ENCODE peak calls at places on chromosomes 3 and 15, in six cellular contexts. I is foreskin fibroblast, Y is endodermal cell, N is stomach, A is AG04450, F is fibroblast of villous mesenchyme. Z is an unnamed sample.

GRCh38 chr3:134711284-134711683 is 60.5 kb upstream of the KY start:
- DNase-seq in I (no peak), Y (no peak), N (no peak), A (no peak), F (no peak), Z (peak; percentile 30)

GRCh38 chr3:40923130-40923529 is 276.2 kb upstream of the CTNNB1 start:
- DNase-seq in I (no peak), Y (no peak), N (no peak), A (no peak), F (no peak), Z (no peak)

GRCh38 chr3:59247402-59247841 is 197.6 kb upstream of the CFAP20DC start:
- DNase-seq in I (no peak), Y (no peak), N (peak; percentile 36), A (no peak), F (peak; percentile 14), Z (no peak)

GRCh38 chr15:31468911-31469800 is 142.5 kb downstream of the KLF13 start:
- DNase-seq in I (no peak), Y (peak; percentile 28), N (no peak), A (no peak), F (no peak), Z (no peak)

GRCh38 chr15:38195191-38195901 is 57.3 kb upstream of the SPRED1 start:
- DNase-seq in I (peak; percentile 69), Y (no peak), N (no peak), A (no peak), F (no peak), Z (peak; percentile 45)

GRCh38 chr15:89814112-89814742 is 425 bp downstream of the ANPEP start:
- DNase-seq in I (no peak), Y (no peak), N (peak; percentile 31), A (no peak), F (no peak), Z (no peak)

GRCh38 chr3:14153663-14154062 is 24.7 kb downstream of the XPC start:
- DNase-seq in I (no peak), Y (peak; percentile 39), N (no peak), A (no peak), F (no peak), Z (no peak)

GRCh38 chr3:42504334-42505202 is 2.1 kb downstream of the VIPR1 start:
- DNase-seq in I (no peak), Y (peak; percentile 44), N (peak; percentile 17), A (no peak), F (no peak), Z (no peak)

GRCh38 chr3:68893600-68894239 is 38.6 kb downstream of the TAFA4 start:
- DNase-seq in I (peak; percentile 18), Y (no peak), N (no peak), A (no peak), F (peak; percentile 55), Z (peak; percentile 34)

GRCh38 chr3:11545186-11545851 is 98.4 kb downstream of the VGLL4 start:
- DNase-seq in I (no peak), Y (peak; percentile 77), N (no peak), A (no peak), F (no peak), Z (no peak)

GRCh38 chr3:11543948-11544387 is 99.7 kb downstream of the VGLL4 start:
- DNase-seq in I (no peak), Y (no peak), N (no peak), A (no peak), F (no peak), Z (no peak)

GRCh38 chr3:11542551-11542950 is 101.2 kb downstream of the VGLL4 start:
- DNase-seq in I (no peak), Y (no peak), N (no peak), A (no peak), F (no peak), Z (no peak)

GRCh38 chr3:11543141-11543947 is 100.4 kb downstream of the VGLL4 start:
- DNase-seq in I (no peak), Y (no peak), N (no peak), A (no peak), F (no peak), Z (no peak)

DNA sequence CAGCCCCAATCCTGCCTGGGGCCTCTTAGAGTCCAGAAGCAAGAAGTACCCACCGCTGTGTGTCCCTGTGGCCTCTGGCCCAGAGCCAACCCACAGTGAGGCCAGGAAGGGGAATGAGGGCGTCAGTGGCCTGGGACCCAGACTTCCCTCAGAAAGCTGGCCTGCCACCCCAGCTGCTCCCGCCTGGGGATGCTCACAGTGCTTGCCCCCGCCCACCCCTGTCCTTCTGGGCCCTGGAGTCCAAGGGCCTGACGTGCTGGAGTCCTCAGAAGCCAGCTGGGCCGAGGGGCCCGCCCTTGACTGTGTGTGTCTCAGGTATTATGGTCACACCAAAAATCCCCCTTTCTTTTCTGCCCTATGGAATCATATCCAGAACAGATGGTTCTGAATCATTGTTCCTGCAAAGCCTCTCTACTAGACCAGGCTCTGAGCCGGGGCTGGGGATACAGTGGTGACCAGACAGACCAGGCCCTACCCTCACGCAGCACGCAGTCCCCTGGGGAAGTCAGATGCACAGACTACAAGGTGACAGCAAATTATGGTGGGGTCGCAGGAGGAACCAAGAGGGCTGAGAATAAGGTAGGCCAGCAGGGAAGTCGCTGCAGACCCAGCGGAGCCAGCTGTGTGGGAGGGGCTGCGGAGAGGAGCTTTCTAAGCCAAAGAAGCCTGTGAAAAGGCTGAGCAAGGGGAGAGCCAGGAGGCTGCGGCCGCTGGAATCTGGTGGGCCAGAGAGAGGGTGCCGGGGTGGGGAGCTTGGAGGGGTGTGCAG is 99.1 kb downstream of the VGLL4 start:
- DNase-seq in I (no peak), Y (peak; percentile 65), N (peak; percentile 44), A (no peak), F (peak; percentile 58), Z (peak; percentile 42)
- H3K4me3 ChIP-seq in I (no peak overlapping the region), Y (no peak overlapping the region), N (no peak overlapping the region), A (no peak overlapping the region), F (no peak overlapping the region), Z (no peak overlapping the region)

GRCh38 chr3:122918576-122919290 is 108.8 kb downstream of the SEMA5B start:
- DNase-seq in I (peak; percentile 6), Y (peak; percentile 51), N (no peak), A (no peak), F (peak; percentile 6), Z (no peak)

GRCh38 chr3:122919291-122919610 is 108.3 kb downstream of the SEMA5B start:
- DNase-seq in I (no peak), Y (no peak), N (no peak), A (no peak), F (no peak), Z (no peak)

GRCh38 chr3:122923611-122924010 is 104.0 kb downstream of the SEMA5B start:
- DNase-seq in I (no peak), Y (no peak), N (no peak), A (no peak), F (no peak), Z (no peak)

GRCh38 chr3:122920986-122921385 is 106.6 kb downstream of the SEMA5B start:
- DNase-seq in I (no peak), Y (peak; percentile 28), N (no peak), A (no peak), F (no peak), Z (no peak)

DNA sequence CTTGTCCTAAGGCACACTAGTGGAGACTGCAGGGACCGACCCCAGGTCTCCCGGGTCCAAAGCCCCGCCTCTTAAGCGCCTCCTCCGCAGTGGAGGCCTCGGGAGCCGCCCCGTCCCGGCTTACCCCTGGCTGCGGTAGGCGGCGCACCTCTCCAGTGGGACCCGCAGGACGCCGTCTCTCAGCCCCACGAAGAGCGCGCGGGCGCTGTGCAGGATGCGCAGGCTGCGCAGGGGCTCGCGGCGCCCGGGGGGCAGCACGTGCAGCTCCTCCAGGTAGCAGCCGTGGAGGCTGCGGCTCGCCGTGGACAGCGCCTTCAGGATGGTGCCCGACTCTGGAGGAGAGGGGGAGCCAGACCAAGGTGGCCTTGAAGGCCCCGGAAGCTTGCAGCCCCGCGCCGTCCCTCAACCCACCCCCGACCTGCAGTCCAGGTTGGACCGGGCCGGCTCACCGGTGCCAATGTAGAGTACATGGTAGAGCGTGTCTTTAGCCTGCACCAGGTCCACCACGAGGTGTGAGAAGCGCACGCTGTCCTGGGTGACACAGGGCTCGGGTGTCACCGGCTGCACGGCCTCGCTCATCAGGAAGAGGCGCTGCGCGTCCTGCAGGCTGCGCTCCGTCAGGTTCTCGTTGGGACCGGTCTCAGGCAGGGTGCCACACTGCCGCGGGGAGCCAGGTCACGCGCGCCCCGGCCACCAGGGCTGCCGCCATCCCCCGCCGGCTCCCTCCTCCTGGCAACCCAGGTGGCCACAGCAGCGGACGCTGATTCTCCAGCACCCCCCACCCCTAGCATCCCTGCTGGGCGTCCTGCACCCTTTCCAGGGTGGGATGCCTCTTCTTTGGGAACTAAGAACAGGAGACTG is 105.5 kb downstream of the SEMA5B start:
- DNase-seq in I (no peak), Y (peak; percentile 84), N (no peak), A (no peak), F (no peak), Z (no peak)
- TF ChIP-seq CTCF in I (no peak), Y (peak; percentile 73), N (no peak), A (no peak), F (no peak), Z (no peak)

DNA sequence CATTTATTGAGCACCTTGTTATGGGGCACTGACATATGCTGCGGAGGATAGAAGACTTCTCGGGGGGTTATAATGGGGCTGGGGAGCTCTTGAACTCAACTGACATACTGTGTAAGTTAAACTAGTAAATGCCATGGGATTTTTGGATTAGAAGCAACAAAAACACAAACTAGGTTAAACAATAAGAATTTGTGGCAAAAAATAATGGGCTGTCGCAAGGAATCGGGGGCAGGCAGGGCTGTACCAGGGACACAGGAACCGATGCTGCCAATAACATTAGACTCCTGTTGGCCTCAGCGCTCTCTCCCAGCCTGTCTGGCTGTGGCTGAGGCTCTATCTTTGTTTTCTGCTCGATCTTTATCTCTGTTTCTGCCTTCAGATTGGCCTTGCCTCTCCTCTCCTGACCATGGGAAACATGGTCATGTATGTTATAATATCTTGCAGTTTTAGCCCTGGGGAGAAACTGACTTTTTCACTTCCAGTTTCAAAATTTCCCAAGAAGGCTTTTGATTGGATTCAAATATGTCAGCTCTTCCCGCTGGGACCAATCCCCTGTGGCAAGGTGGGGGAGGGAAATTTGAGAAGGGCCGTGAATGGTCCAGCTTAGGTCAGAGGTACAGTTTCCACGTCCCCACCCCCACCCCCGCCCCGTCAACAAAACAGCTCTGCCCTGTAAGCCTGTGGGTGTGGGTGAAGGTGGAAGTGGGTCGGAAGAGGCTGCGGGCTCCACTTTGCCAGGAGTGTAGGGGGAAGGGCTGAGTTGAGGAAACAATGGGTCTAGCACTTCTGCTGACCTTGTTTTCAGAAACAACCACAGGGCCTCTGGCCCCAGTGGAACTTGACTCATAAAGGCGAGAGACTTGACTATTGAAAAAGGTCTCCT is 161.0 kb upstream of the TBL1XR1 start:
- DNase-seq in I (peak; percentile 47), Y (peak; percentile 93), N (peak; percentile 56), A (no peak), F (peak; percentile 67), Z (peak; percentile 60)
- H3K4me3 ChIP-seq in I (no peak overlapping the region), Y (peak overlapping the region; percentile 53), N (peak overlapping the region; percentile 24), A (no peak overlapping the region), F (no peak overlapping the region), Z (no peak overlapping the region)

DNA sequence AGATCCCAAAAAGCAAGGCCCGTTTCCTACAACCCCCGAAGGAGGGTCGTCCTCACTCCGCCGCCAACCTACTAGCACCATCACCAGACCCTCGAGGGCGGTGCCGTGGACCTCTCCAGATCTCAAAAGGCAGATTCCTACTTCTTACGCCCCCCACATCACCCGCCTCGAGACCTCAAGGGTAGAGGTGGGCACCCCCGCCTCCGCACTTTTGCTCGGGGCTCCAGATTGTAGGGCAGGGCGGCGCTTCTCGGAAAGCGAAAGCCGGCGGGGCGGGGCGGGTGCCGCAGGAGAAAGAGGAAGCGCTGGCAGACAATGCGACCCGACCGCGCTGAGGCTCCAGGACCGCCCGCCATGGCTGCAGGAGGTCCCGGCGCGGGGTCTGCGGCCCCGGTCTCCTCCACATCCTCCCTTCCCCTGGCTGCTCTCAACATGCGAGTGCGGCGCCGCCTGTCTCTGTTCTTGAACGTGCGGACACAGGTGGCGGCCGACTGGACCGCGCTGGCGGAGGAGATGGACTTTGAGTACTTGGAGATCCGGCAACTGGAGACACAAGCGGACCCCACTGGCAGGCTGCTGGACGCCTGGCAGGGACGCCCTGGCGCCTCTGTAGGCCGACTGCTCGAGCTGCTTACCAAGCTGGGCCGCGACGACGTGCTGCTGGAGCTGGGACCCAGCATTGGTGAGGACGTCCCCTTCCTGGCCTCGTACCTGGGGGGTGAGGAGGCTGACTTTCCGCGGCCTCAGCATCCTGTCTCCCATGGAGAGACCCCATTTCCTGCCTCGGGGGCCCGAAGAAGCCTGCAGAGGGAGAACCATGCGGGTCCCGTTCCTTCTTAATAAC is at the start of gene MYD88:
- DNase-seq in I (peak; percentile 58), Y (peak; percentile 91), N (peak; percentile 87), A (no peak), F (peak; percentile 65), Z (peak; percentile 54)
- TF ChIP-seq CTCF in I (no peak), Y (no peak), N (no peak), A (no peak), F (no peak), Z (no peak)

Z was measured in AG10803.